ENCODE peak calls at places on chromosomes 13 and 19, in seven cellular contexts. One of them, this sample, is unnamed.

GRCh38 chr19:3411636-3412035 is 45.3 kb downstream of the NFIC start:
- DNase-seq in GM04503: no peak
- DNase-seq in BE2C: no peak
- DNase-seq in effector memory CD4-positive, alpha-beta T cell: no peak
- DNase-seq in upper lobe of left lung: no peak
- DNase-seq in NB4: no peak
- DNase-seq in HEK293T: no peak
- DNase-seq in this sample: no peak

GRCh38 chr13:112576191-112576590 is 11.8 kb downstream of the TUBGCP3 start:
- DNase-seq in NB4: no peak
- DNase-seq in effector memory CD4-positive, alpha-beta T cell: no peak
- DNase-seq in BE2C: no peak
- DNase-seq in HEK293T: no peak
- DNase-seq in GM04503: no peak
- DNase-seq in upper lobe of left lung: no peak
- DNase-seq in this sample: no peak

GRCh38 chr13:43286769-43287168 is 263.4 kb downstream of the DNAJC15 start:
- DNase-seq in effector memory CD4-positive, alpha-beta T cell: no peak
- DNase-seq in BE2C: no peak
- DNase-seq in HEK293T: no peak
- DNase-seq in upper lobe of left lung: no peak
- DNase-seq in GM04503: no peak
- DNase-seq in NB4: no peak
- DNase-seq in this sample: no peak

GRCh38 chr13:74450976-74451375 is 316.8 kb upstream of the KLF12 start:
- DNase-seq in effector memory CD4-positive, alpha-beta T cell: no peak
- DNase-seq in GM04503: no peak
- DNase-seq in upper lobe of left lung: no peak
- DNase-seq in HEK293T: no peak
- DNase-seq in NB4: no peak
- DNase-seq in BE2C: no peak
- DNase-seq in this sample: no peak

GRCh38 chr19:51417107-51417806 is at the start of gene SIGLEC10:
- DNase-seq in GM04503: no peak
- DNase-seq in upper lobe of left lung: peak
- DNase-seq in HEK293T: no peak
- DNase-seq in BE2C: no peak
- DNase-seq in NB4: peak
- DNase-seq in effector memory CD4-positive, alpha-beta T cell: no peak
- DNase-seq in this sample: no peak

GRCh38 chr13:51848674-51849073 is 3.7 kb upstream of the TMEM272 start:
- DNase-seq in GM04503: peak
- DNase-seq in effector memory CD4-positive, alpha-beta T cell: no peak
- DNase-seq in upper lobe of left lung: no peak
- DNase-seq in NB4: no peak
- DNase-seq in HEK293T: no peak
- DNase-seq in BE2C: no peak
- DNase-seq in this sample: no peak

GRCh38 chr13:110944121-110944967 is 29.5 kb upstream of the ANKRD10 start:
- DNase-seq in HEK293T: peak
- DNase-seq in effector memory CD4-positive, alpha-beta T cell: no peak
- DNase-seq in BE2C: peak
- DNase-seq in NB4: peak
- DNase-seq in GM04503: peak
- DNase-seq in upper lobe of left lung: no peak
- DNase-seq in this sample: peak

GRCh38 chr19:47661571-47661970 is 51.7 kb upstream of the EHD2 start:
- DNase-seq in GM04503: no peak
- DNase-seq in BE2C: no peak
- DNase-seq in upper lobe of left lung: no peak
- DNase-seq in HEK293T: no peak
- DNase-seq in NB4: peak
- DNase-seq in effector memory CD4-positive, alpha-beta T cell: no peak
- DNase-seq in this sample: no peak

GRCh38 chr19:47274891-47275865 is 493 bp downstream of the INAFM1 start:
- DNase-seq in BE2C: peak
- DNase-seq in upper lobe of left lung: no peak
- DNase-seq in GM04503: no peak
- DNase-seq in NB4: no peak
- DNase-seq in HEK293T: no peak
- DNase-seq in effector memory CD4-positive, alpha-beta T cell: no peak
- DNase-seq in this sample: no peak

GRCh38 chr19:10111405-10111811 is at the start of gene P2RY11:
- DNase-seq in upper lobe of left lung: no peak
- DNase-seq in GM04503: no peak
- DNase-seq in HEK293T: no peak
- DNase-seq in effector memory CD4-positive, alpha-beta T cell: no peak
- DNase-seq in BE2C: peak
- DNase-seq in NB4: peak
- DNase-seq in this sample: no peak

GRCh38 chr13:72141845-72142470 is 275.0 kb upstream of the DACH1 start:
- DNase-seq in GM04503: no peak
- DNase-seq in NB4: no peak
- DNase-seq in upper lobe of left lung: no peak
- DNase-seq in BE2C: no peak
- DNase-seq in effector memory CD4-positive, alpha-beta T cell: no peak
- DNase-seq in HEK293T: no peak
- DNase-seq in this sample: no peak

GRCh38 chr13:30110301-30111070 is 196.9 kb downstream of the KATNAL1 start:
- DNase-seq in HEK293T: no peak
- DNase-seq in GM04503: no peak
- DNase-seq in NB4: no peak
- DNase-seq in BE2C: no peak
- DNase-seq in upper lobe of left lung: no peak
- DNase-seq in effector memory CD4-positive, alpha-beta T cell: no peak
- DNase-seq in this sample: no peak

GRCh38 chr13:22563272-22563671 is 617.5 kb upstream of the SGCG start:
- DNase-seq in upper lobe of left lung: no peak
- DNase-seq in BE2C: no peak
- DNase-seq in effector memory CD4-positive, alpha-beta T cell: no peak
- DNase-seq in NB4: no peak
- DNase-seq in HEK293T: no peak
- DNase-seq in GM04503: no peak
- DNase-seq in this sample: no peak

GRCh38 chr19:17347361-17347760 is 10.0 kb downstream of the GTPBP3 start:
- DNase-seq in GM04503: no peak
- DNase-seq in BE2C: no peak
- DNase-seq in HEK293T: no peak
- DNase-seq in upper lobe of left lung: no peak
- DNase-seq in NB4: no peak
- DNase-seq in effector memory CD4-positive, alpha-beta T cell: no peak
- DNase-seq in this sample: no peak

GRCh38 chr13:20489185-20489820 is 36.4 kb downstream of the CRYL1 start:
- DNase-seq in HEK293T: peak
- DNase-seq in BE2C: no peak
- DNase-seq in NB4: no peak
- DNase-seq in effector memory CD4-positive, alpha-beta T cell: peak
- DNase-seq in GM04503: no peak
- DNase-seq in upper lobe of left lung: no peak
- DNase-seq in this sample: no peak

GRCh38 chr13:97574926-97575325 is 141.0 kb downstream of the RAP2A start:
- DNase-seq in HEK293T: peak
- DNase-seq in NB4: peak
- DNase-seq in GM04503: no peak
- DNase-seq in BE2C: peak
- DNase-seq in effector memory CD4-positive, alpha-beta T cell: no peak
- DNase-seq in upper lobe of left lung: no peak
- DNase-seq in this sample: no peak

GRCh38 chr13:24175847-24176246 is 15.3 kb downstream of the SPATA13 start:
- DNase-seq in effector memory CD4-positive, alpha-beta T cell: no peak
- DNase-seq in HEK293T: no peak
- DNase-seq in BE2C: no peak
- DNase-seq in GM04503: no peak
- DNase-seq in NB4: no peak
- DNase-seq in upper lobe of left lung: no peak
- DNase-seq in this sample: no peak

GRCh38 chr13:20415694-20416107 is 110.0 kb downstream of the CRYL1 start:
- DNase-seq in BE2C: no peak
- DNase-seq in effector memory CD4-positive, alpha-beta T cell: no peak
- DNase-seq in NB4: no peak
- DNase-seq in upper lobe of left lung: peak
- DNase-seq in GM04503: no peak
- DNase-seq in HEK293T: no peak
- DNase-seq in this sample: no peak

GRCh38 chr19:21256722-21257121 is 72.5 kb downstream of the ZNF708 start:
- DNase-seq in HEK293T: no peak
- DNase-seq in effector memory CD4-positive, alpha-beta T cell: no peak
- DNase-seq in upper lobe of left lung: no peak
- DNase-seq in NB4: peak
- DNase-seq in BE2C: no peak
- DNase-seq in GM04503: no peak
- DNase-seq in this sample: no peak

GRCh38 chr19:43820861-43821215 is 6.3 kb upstream of the ZNF283 start:
- DNase-seq in BE2C: no peak
- DNase-seq in NB4: no peak
- DNase-seq in effector memory CD4-positive, alpha-beta T cell: no peak
- DNase-seq in HEK293T: no peak
- DNase-seq in upper lobe of left lung: no peak
- DNase-seq in GM04503: no peak
- DNase-seq in this sample: no peak

GRCh38 chr19:58021541-58022282 is 12.1 kb upstream of the ZSCAN1 start:
- DNase-seq in effector memory CD4-positive, alpha-beta T cell: no peak
- DNase-seq in upper lobe of left lung: peak
- DNase-seq in NB4: peak
- DNase-seq in BE2C: peak
- DNase-seq in GM04503: no peak
- DNase-seq in HEK293T: peak
- DNase-seq in this sample: no peak

GRCh38 chr13:28449826-28450773 is 44.8 kb downstream of the FLT1 start:
- DNase-seq in upper lobe of left lung: no peak
- DNase-seq in GM04503: no peak
- DNase-seq in HEK293T: no peak
- DNase-seq in effector memory CD4-positive, alpha-beta T cell: no peak
- DNase-seq in BE2C: no peak
- DNase-seq in NB4: no peak
- DNase-seq in this sample: peak

GRCh38 chr13:51552027-51552426 is 32.2 kb upstream of the WDFY2 start:
- DNase-seq in NB4: peak
- DNase-seq in upper lobe of left lung: no peak
- DNase-seq in GM04503: no peak
- DNase-seq in effector memory CD4-positive, alpha-beta T cell: no peak
- DNase-seq in BE2C: no peak
- DNase-seq in HEK293T: no peak
- DNase-seq in this sample: no peak

GRCh38 chr13:94920578-94920977 is 208.2 kb upstream of the SOX21 start:
- DNase-seq in HEK293T: no peak
- DNase-seq in GM04503: no peak
- DNase-seq in effector memory CD4-positive, alpha-beta T cell: no peak
- DNase-seq in upper lobe of left lung: no peak
- DNase-seq in BE2C: no peak
- DNase-seq in NB4: no peak
- DNase-seq in this sample: no peak

GRCh38 chr13:30744056-30744684 is 8.8 kb downstream of the ALOX5AP start:
- DNase-seq in GM04503: no peak
- DNase-seq in effector memory CD4-positive, alpha-beta T cell: peak
- DNase-seq in upper lobe of left lung: no peak
- DNase-seq in NB4: peak
- DNase-seq in HEK293T: no peak
- DNase-seq in BE2C: no peak
- DNase-seq in this sample: no peak

GRCh38 chr13:32537580-32538233 is 888 bp downstream of the N4BP2L2 start:
- DNase-seq in effector memory CD4-positive, alpha-beta T cell: peak
- DNase-seq in GM04503: no peak
- DNase-seq in NB4: peak
- DNase-seq in HEK293T: no peak
- DNase-seq in upper lobe of left lung: peak
- DNase-seq in BE2C: peak
- DNase-seq in this sample: no peak

GRCh38 chr13:45231722-45232121 is 30.9 kb upstream of the KCTD4 start:
- DNase-seq in GM04503: no peak
- DNase-seq in BE2C: no peak
- DNase-seq in NB4: no peak
- DNase-seq in upper lobe of left lung: no peak
- DNase-seq in effector memory CD4-positive, alpha-beta T cell: no peak
- DNase-seq in HEK293T: no peak
- DNase-seq in this sample: no peak

GRCh38 chr19:42151735-42152134 is 19.5 kb upstream of the POU2F2 start:
- DNase-seq in upper lobe of left lung: no peak
- DNase-seq in BE2C: no peak
- DNase-seq in NB4: no peak
- DNase-seq in HEK293T: no peak
- DNase-seq in effector memory CD4-positive, alpha-beta T cell: no peak
- DNase-seq in GM04503: no peak
- DNase-seq in this sample: no peak

GRCh38 chr19:42066075-42066754 is 3.8 kb downstream of the GRIK5 start:
- DNase-seq in effector memory CD4-positive, alpha-beta T cell: no peak
- DNase-seq in BE2C: peak
- DNase-seq in NB4: no peak
- DNase-seq in upper lobe of left lung: no peak
- DNase-seq in HEK293T: peak
- DNase-seq in GM04503: no peak
- DNase-seq in this sample: no peak

GRCh38 chr19:49395581-49396407 is 7.7 kb downstream of the KASH5 start:
- DNase-seq in GM04503: no peak
- DNase-seq in effector memory CD4-positive, alpha-beta T cell: no peak
- DNase-seq in NB4: no peak
- DNase-seq in upper lobe of left lung: no peak
- DNase-seq in HEK293T: no peak
- DNase-seq in BE2C: no peak
- DNase-seq in this sample: no peak

GRCh38 chr13:44300895-44301638 is 72.6 kb upstream of the SERP2 start:
- DNase-seq in HEK293T: no peak
- DNase-seq in GM04503: no peak
- DNase-seq in BE2C: no peak
- DNase-seq in NB4: peak
- DNase-seq in upper lobe of left lung: no peak
- DNase-seq in effector memory CD4-positive, alpha-beta T cell: no peak
- DNase-seq in this sample: peak

GRCh38 chr19:27392027-27392632 is 1820.8 kb downstream of the UQCRFS1 start:
- DNase-seq in HEK293T: no peak
- DNase-seq in BE2C: peak
- DNase-seq in effector memory CD4-positive, alpha-beta T cell: no peak
- DNase-seq in NB4: no peak
- DNase-seq in GM04503: no peak
- DNase-seq in upper lobe of left lung: no peak
- DNase-seq in this sample: no peak

GRCh38 chr13:77466757-77467156 is 68.7 kb upstream of the SCEL start:
- DNase-seq in GM04503: no peak
- DNase-seq in NB4: no peak
- DNase-seq in effector memory CD4-positive, alpha-beta T cell: no peak
- DNase-seq in HEK293T: no peak
- DNase-seq in BE2C: no peak
- DNase-seq in upper lobe of left lung: no peak
- DNase-seq in this sample: no peak

GRCh38 chr19:55447421-55448174 is 4.5 kb upstream of the SHISA7 start:
- DNase-seq in effector memory CD4-positive, alpha-beta T cell: no peak
- DNase-seq in upper lobe of left lung: no peak
- DNase-seq in NB4: peak
- DNase-seq in HEK293T: no peak
- DNase-seq in GM04503: no peak
- DNase-seq in BE2C: peak
- DNase-seq in this sample: no peak

GRCh38 chr13:23771966-23772365 is 117.2 kb downstream of the MIPEP start:
- DNase-seq in effector memory CD4-positive, alpha-beta T cell: no peak
- DNase-seq in BE2C: no peak
- DNase-seq in GM04503: no peak
- DNase-seq in upper lobe of left lung: no peak
- DNase-seq in NB4: no peak
- DNase-seq in HEK293T: no peak
- DNase-seq in this sample: no peak

GRCh38 chr13:32687275-32687674 is 101.0 kb downstream of the PDS5B start:
- DNase-seq in NB4: no peak
- DNase-seq in BE2C: no peak
- DNase-seq in GM04503: no peak
- DNase-seq in upper lobe of left lung: no peak
- DNase-seq in HEK293T: no peak
- DNase-seq in effector memory CD4-positive, alpha-beta T cell: no peak
- DNase-seq in this sample: no peak